ENCODE peak calls at places on chromosomes 6 and 20, in five cellular contexts. G is GM20000, N is psoas muscle, M is mesothelial cell of epicardium, W is bronchial epithelial cell. Z is an unnamed sample.

GRCh38 chr6:27684264-27685211 is 211.6 kb upstream of the ZNF184 start:
- DNase-seq in G (peak; percentile 43), W (peak; percentile 91), M (no peak), N (no peak), Z (peak; percentile 87)

GRCh38 chr6:87504440-87504839 is 31.7 kb downstream of the SLC35A1 start:
- DNase-seq in N (no peak), W (no peak), M (no peak), G (no peak), Z (no peak)

GRCh38 chr6:108872001-108872974 is 24.1 kb downstream of the ARMC2 start:
- DNase-seq in G (no peak), M (no peak), N (no peak), W (no peak), Z (peak; percentile 58)

GRCh38 chr20:43584448-43585138 is 6.1 kb upstream of the IFT52 start:
- DNase-seq in G (no peak), M (no peak), W (no peak), N (no peak), Z (no peak)

GRCh38 chr6:157133856-157134255 is 189.5 kb downstream of the TMEM242 start:
- DNase-seq in N (no peak), W (peak; percentile 47), G (no peak), M (no peak), Z (no peak)

GRCh38 chr6:53998293-53998692 is 113.0 kb upstream of the MLIP start:
- DNase-seq in G (no peak), M (no peak), W (no peak), N (no peak), Z (no peak)

GRCh38 chr6:6597682-6598081 is 9.2 kb downstream of the LY86 start:
- DNase-seq in M (no peak), N (no peak), G (no peak), W (no peak), Z (no peak)

GRCh38 chr6:109477725-109478124 is 5.3 kb downstream of the ZBTB24 start:
- DNase-seq in M (no peak), N (no peak), W (no peak), G (no peak), Z (no peak)

GRCh38 chr6:73152998-73153757 is 72.1 kb downstream of the KHDC1L start:
- DNase-seq in W (peak; percentile 35), G (no peak), N (no peak), M (no peak), Z (no peak)

GRCh38 chr6:17101422-17102257 is at the start of gene STMND1:
- DNase-seq in G (peak; percentile 27), M (peak; percentile 34), N (peak; percentile 61), W (peak; percentile 67), Z (peak; percentile 13)

GRCh38 chr6:107154131-107154906 is 39.0 kb upstream of the BEND3 start:
- DNase-seq in N (no peak), W (no peak), M (no peak), G (no peak), Z (no peak)

GRCh38 chr20:61042501-61043385 is 209.3 kb upstream of the CDH4 start:
- DNase-seq in W (no peak), G (no peak), M (no peak), N (no peak), Z (no peak)

GRCh38 chr6:26743157-26743821 is 83.7 kb upstream of the ZNF322 start:
- DNase-seq in N (no peak), G (no peak), W (peak; percentile 67), M (no peak), Z (no peak)

GRCh38 chr6:148140772-148141557 is 201.7 kb upstream of the SASH1 start:
- DNase-seq in N (no peak), M (no peak), W (peak; percentile 77), G (no peak), Z (no peak)

GRCh38 chr20:57627972-57628650 is 7.9 kb upstream of the ZBP1 start:
- DNase-seq in N (no peak), G (peak; percentile 56), M (no peak), W (peak; percentile 29), Z (peak; percentile 78)

GRCh38 chr6:127483399-127484055 is 24.3 kb upstream of the KIAA0408 start:
- DNase-seq in M (no peak), G (no peak), N (no peak), W (no peak), Z (no peak)

GRCh38 chr6:133705731-133706130 is 183.2 kb upstream of the TCF21 start:
- DNase-seq in M (no peak), G (no peak), W (peak; percentile 76), N (no peak), Z (no peak)

GRCh38 chr20:35395728-35396127 is 16.0 kb downstream of the UQCC1 start:
- DNase-seq in M (no peak), N (no peak), G (no peak), W (no peak), Z (no peak)

GRCh38 chr6:2744778-2745177 is 5.9 kb downstream of the MYLK4 start:
- DNase-seq in G (no peak), W (no peak), N (no peak), M (no peak), Z (no peak)

GRCh38 chr6:111238464-111239119 is 151.3 kb downstream of the SLC16A10 start:
- DNase-seq in W (peak; percentile 87), G (no peak), M (no peak), N (no peak), Z (no peak)

GRCh38 chr6:104414723-104415122 is 445.0 kb downstream of the HACE1 start:
- DNase-seq in M (no peak), W (no peak), N (no peak), G (no peak), Z (no peak)

GRCh38 chr6:108673153-108673552 is 112.4 kb downstream of the FOXO3 start:
- DNase-seq in W (no peak), G (no peak), M (no peak), N (no peak), Z (no peak)

GRCh38 chr20:34579936-34580587 is 21.5 kb downstream of the MAP1LC3A start:
- DNase-seq in W (peak; percentile 44), N (no peak), G (peak; percentile 38), M (no peak), Z (peak; percentile 24)

GRCh38 chr20:45355209-45355608 is 7.0 kb upstream of the SDC4 start:
- DNase-seq in N (no peak), M (no peak), G (no peak), W (peak; percentile 72), Z (peak; percentile 53)

GRCh38 chr6:132820629-132821381 is 6.4 kb downstream of the RPS12 start:
- DNase-seq in G (no peak), M (no peak), W (no peak), N (no peak), Z (peak; percentile 21)

GRCh38 chr6:125088963-125089362 is 64.6 kb upstream of the TPD52L1 start:
- DNase-seq in W (no peak), M (no peak), G (no peak), N (no peak), Z (no peak)
- TF ChIP-seq CTCF in W (no peak), M (no peak), G (no peak), N (no peak), Z (no peak)

DNA sequence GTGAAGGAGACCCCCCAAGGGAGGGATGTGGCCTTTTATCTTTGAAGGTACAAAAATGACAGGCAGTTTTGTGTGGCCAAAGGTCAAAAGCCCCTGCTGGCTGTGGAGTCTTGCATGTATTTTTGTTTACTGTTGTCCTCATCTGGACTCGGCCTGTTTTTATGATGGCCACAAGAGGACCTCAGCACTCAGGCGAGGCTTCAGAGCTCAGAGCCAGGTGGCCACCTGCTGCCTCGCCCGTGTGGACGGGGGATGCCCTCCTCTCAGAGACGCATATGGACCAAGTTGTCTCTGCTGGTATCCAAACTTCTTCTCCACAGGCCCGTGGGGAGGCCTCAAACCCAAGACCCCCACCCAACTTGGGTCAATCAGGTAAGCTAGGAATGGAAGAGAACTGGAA is 118.2 kb downstream of the DACT2 start:
- DNase-seq in N (no peak), W (no peak), M (no peak), G (no peak), Z (no peak)
- TF ChIP-seq CTCF in N (no peak), W (no peak), M (no peak), G (no peak), Z (no peak)

GRCh38 chr6:38722727-38723334 is 7.7 kb downstream of the DNAH8 start:
- DNase-seq in G (no peak), M (no peak), N (no peak), W (no peak), Z (no peak)

GRCh38 chr6:38722037-38722436 is 6.9 kb downstream of the DNAH8 start:
- DNase-seq in M (no peak), W (no peak), G (no peak), N (no peak), Z (no peak)

GRCh38 chr6:38719358-38719757 is 4.2 kb downstream of the DNAH8 start:
- DNase-seq in G (no peak), W (no peak), N (no peak), M (no peak), Z (no peak)

GRCh38 chr6:38716825-38717224 is 1.7 kb downstream of the DNAH8 start:
- DNase-seq in W (no peak), G (no peak), M (no peak), N (no peak), Z (no peak)

GRCh38 chr6:38720295-38720694 is 5.2 kb downstream of the DNAH8 start:
- DNase-seq in G (no peak), M (no peak), N (no peak), W (peak; percentile 37), Z (no peak)
- TF ChIP-seq CTCF in G (no peak), M (no peak), N (no peak), W (no peak), Z (no peak)

GRCh38 chr20:40980106-40980827 is 48.4 kb upstream of the TOP1 start:
- DNase-seq in G (no peak), N (no peak), W (no peak), M (no peak), Z (no peak)
- TF ChIP-seq CTCF in G (no peak), N (no peak), W (no peak), M (no peak), Z (no peak)

GRCh38 chr20:32059189-32059588 is 7.1 kb downstream of the HCK start:
- DNase-seq in G (no peak), M (no peak), N (no peak), W (no peak), Z (no peak)
- TF ChIP-seq CTCF in G (no peak), M (no peak), N (no peak), W (no peak), Z (no peak)

GRCh38 chr20:25285091-25285647 is 37.3 kb downstream of the PYGB start:
- DNase-seq in G (no peak), N (peak; percentile 38), W (no peak), M (peak; percentile 13), Z (no peak)
- TF ChIP-seq CTCF in G (no peak), N (no peak), W (no peak), M (no peak), Z (no peak)

GRCh38 chr20:48015136-48015925 is 230.1 kb upstream of the SULF2 start:
- DNase-seq in N (no peak), G (no peak), M (no peak), W (no peak), Z (no peak)

GRCh38 chr20:48010623-48011022 is 225.3 kb upstream of the SULF2 start:
- DNase-seq in M (no peak), N (no peak), G (no peak), W (no peak), Z (no peak)

GRCh38 chr20:48008850-48009535 is 223.7 kb upstream of the SULF2 start:
- DNase-seq in M (no peak), W (no peak), N (no peak), G (no peak), Z (no peak)

GRCh38 chr20:48011025-48011424 is 225.7 kb upstream of the SULF2 start:
- DNase-seq in W (no peak), M (no peak), G (no peak), N (no peak), Z (no peak)

GRCh38 chr20:48012401-48012974 is 227.2 kb upstream of the SULF2 start:
- DNase-seq in G (no peak), N (no peak), M (no peak), W (peak; percentile 75), Z (no peak)
- TF ChIP-seq CTCF in G (no peak), N (no peak), M (no peak), W (peak; percentile 46), Z (no peak)

Z was measured in activated CD8-positive, alpha-beta T cell treated with anti-CD3 and anti-CD28 coated beads for 36 hours.